ENCODE peak calls at places on chromosome X, in nine cellular contexts. One of them, this sample, is unnamed.

GRCh38 chrX:151713859-151714258 is 2.0 kb upstream of the FATE1 start:
- DNase-seq in spleen: no peak
- DNase-seq in HCT116: peak
- DNase-seq in breast epithelium: no peak
- DNase-seq in suprapubic skin: peak
- DNase-seq in HepG2: peak
- DNase-seq in K562: peak
- DNase-seq in transverse colon: no peak
- DNase-seq in prostate gland: no peak
- DNase-seq in this sample: no peak

GRCh38 chrX:133094098-133094731 is 2.7 kb downstream of the USP26 start:
- DNase-seq in spleen: no peak
- DNase-seq in HCT116: no peak
- DNase-seq in breast epithelium: no peak
- DNase-seq in suprapubic skin: no peak
- DNase-seq in HepG2: no peak
- DNase-seq in K562: no peak
- DNase-seq in transverse colon: no peak
- DNase-seq in prostate gland: no peak
- DNase-seq in this sample: no peak

GRCh38 chrX:149286940-149287349 is 218.2 kb downstream of the IDS start:
- DNase-seq in spleen: no peak
- DNase-seq in HCT116: peak
- DNase-seq in breast epithelium: no peak
- DNase-seq in suprapubic skin: no peak
- DNase-seq in HepG2: peak
- DNase-seq in K562: peak
- DNase-seq in transverse colon: peak
- DNase-seq in prostate gland: peak
- DNase-seq in this sample: peak

GRCh38 chrX:36087366-36087765 is 167.8 kb downstream of the CFAP47 start:
- DNase-seq in spleen: no peak
- DNase-seq in HCT116: no peak
- DNase-seq in breast epithelium: no peak
- DNase-seq in suprapubic skin: no peak
- DNase-seq in HepG2: no peak
- DNase-seq in K562: no peak
- DNase-seq in transverse colon: no peak
- DNase-seq in prostate gland: no peak
- DNase-seq in this sample: no peak

GRCh38 chrX:47187106-47187677 is 6.4 kb upstream of the UBA1 start:
- DNase-seq in spleen: peak
- DNase-seq in HCT116: no peak
- DNase-seq in breast epithelium: no peak
- DNase-seq in suprapubic skin: no peak
- DNase-seq in HepG2: no peak
- DNase-seq in K562: no peak
- DNase-seq in transverse colon: no peak
- DNase-seq in prostate gland: no peak
- DNase-seq in this sample: no peak

GRCh38 chrX:6021316-6022091 is 207.2 kb downstream of the NLGN4X start:
- DNase-seq in spleen: no peak
- DNase-seq in HCT116: no peak
- DNase-seq in breast epithelium: no peak
- DNase-seq in suprapubic skin: no peak
- DNase-seq in HepG2: peak
- DNase-seq in K562: peak
- DNase-seq in transverse colon: peak
- DNase-seq in prostate gland: peak
- DNase-seq in this sample: no peak

GRCh38 chrX:121579016-121579760 is 531.8 kb downstream of the GLUD2 start:
- DNase-seq in spleen: no peak
- DNase-seq in HCT116: peak
- DNase-seq in breast epithelium: no peak
- DNase-seq in suprapubic skin: no peak
- DNase-seq in HepG2: peak
- DNase-seq in K562: peak
- DNase-seq in transverse colon: peak
- DNase-seq in prostate gland: no peak
- DNase-seq in this sample: peak

GRCh38 chrX:11724122-11725017 is 33.7 kb upstream of the MSL3 start:
- DNase-seq in spleen: no peak
- DNase-seq in HCT116: peak
- DNase-seq in breast epithelium: no peak
- DNase-seq in suprapubic skin: no peak
- DNase-seq in HepG2: peak
- DNase-seq in K562: peak
- DNase-seq in transverse colon: no peak
- DNase-seq in prostate gland: peak
- DNase-seq in this sample: no peak

GRCh38 chrX:9905721-9906120 is 61.4 kb upstream of the CLDN34 start:
- DNase-seq in spleen: no peak
- DNase-seq in HCT116: no peak
- DNase-seq in breast epithelium: no peak
- DNase-seq in suprapubic skin: no peak
- DNase-seq in HepG2: no peak
- DNase-seq in K562: no peak
- DNase-seq in transverse colon: no peak
- DNase-seq in prostate gland: no peak
- DNase-seq in this sample: no peak

GRCh38 chrX:39693298-39693697 is 404.5 kb downstream of the BCOR start:
- DNase-seq in spleen: no peak
- DNase-seq in HCT116: no peak
- DNase-seq in breast epithelium: no peak
- DNase-seq in suprapubic skin: no peak
- DNase-seq in HepG2: no peak
- DNase-seq in K562: peak
- DNase-seq in transverse colon: no peak
- DNase-seq in prostate gland: no peak
- DNase-seq in this sample: no peak

DNA sequence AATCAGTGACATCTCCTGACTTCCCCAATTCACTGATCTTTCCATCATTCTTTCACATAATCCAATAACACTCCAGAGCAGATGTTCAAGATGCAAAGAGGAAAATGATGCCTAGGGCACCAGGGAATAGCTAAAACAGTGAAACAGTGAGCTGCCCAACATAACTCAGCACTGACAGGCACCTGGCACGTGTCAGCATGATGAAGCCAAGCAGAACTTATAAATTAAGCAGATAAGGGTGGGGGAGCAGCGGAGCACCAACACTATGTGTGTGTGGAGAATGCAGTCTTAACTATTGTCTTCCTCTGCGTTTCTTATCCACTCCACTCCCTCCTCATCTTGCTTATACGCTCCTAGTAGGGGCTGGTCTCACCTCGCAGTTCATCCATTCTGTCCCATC is 89.4 kb downstream of the AMMECR1 start:
- DNase-seq in spleen: no peak
- DNase-seq in HCT116: no peak
- DNase-seq in breast epithelium: no peak
- DNase-seq in suprapubic skin: no peak
- DNase-seq in HepG2: no peak
- DNase-seq in K562: peak
- DNase-seq in transverse colon: no peak
- DNase-seq in prostate gland: no peak
- DNase-seq in this sample: no peak
- TF ChIP-seq POLR2AphosphoS5 in spleen: no peak
- TF ChIP-seq POLR2AphosphoS5 in HCT116: no peak
- TF ChIP-seq POLR2AphosphoS5 in breast epithelium: no peak
- TF ChIP-seq POLR2AphosphoS5 in suprapubic skin: no peak
- TF ChIP-seq POLR2AphosphoS5 in HepG2: no peak
- TF ChIP-seq POLR2AphosphoS5 in K562: no peak
- TF ChIP-seq POLR2AphosphoS5 in transverse colon: no peak
- TF ChIP-seq POLR2AphosphoS5 in prostate gland: no peak
- TF ChIP-seq POLR2AphosphoS5 in this sample: no peak

GRCh38 chrX:24692305-24692704 is 1.4 kb upstream of the POLA1 start:
- DNase-seq in spleen: no peak
- DNase-seq in HCT116: no peak
- DNase-seq in breast epithelium: no peak
- DNase-seq in suprapubic skin: no peak
- DNase-seq in HepG2: no peak
- DNase-seq in K562: peak
- DNase-seq in transverse colon: no peak
- DNase-seq in prostate gland: no peak
- DNase-seq in this sample: no peak

GRCh38 chrX:24696241-24696640 is 2.5 kb downstream of the POLA1 start:
- DNase-seq in spleen: no peak
- DNase-seq in HCT116: no peak
- DNase-seq in breast epithelium: no peak
- DNase-seq in suprapubic skin: no peak
- DNase-seq in HepG2: no peak
- DNase-seq in K562: no peak
- DNase-seq in transverse colon: no peak
- DNase-seq in prostate gland: no peak
- DNase-seq in this sample: no peak

GRCh38 chrX:24694825-24695224 is 1.1 kb downstream of the POLA1 start:
- DNase-seq in spleen: no peak
- DNase-seq in HCT116: no peak
- DNase-seq in breast epithelium: no peak
- DNase-seq in suprapubic skin: no peak
- DNase-seq in HepG2: no peak
- DNase-seq in K562: peak
- DNase-seq in transverse colon: no peak
- DNase-seq in prostate gland: no peak
- DNase-seq in this sample: no peak

DNA sequence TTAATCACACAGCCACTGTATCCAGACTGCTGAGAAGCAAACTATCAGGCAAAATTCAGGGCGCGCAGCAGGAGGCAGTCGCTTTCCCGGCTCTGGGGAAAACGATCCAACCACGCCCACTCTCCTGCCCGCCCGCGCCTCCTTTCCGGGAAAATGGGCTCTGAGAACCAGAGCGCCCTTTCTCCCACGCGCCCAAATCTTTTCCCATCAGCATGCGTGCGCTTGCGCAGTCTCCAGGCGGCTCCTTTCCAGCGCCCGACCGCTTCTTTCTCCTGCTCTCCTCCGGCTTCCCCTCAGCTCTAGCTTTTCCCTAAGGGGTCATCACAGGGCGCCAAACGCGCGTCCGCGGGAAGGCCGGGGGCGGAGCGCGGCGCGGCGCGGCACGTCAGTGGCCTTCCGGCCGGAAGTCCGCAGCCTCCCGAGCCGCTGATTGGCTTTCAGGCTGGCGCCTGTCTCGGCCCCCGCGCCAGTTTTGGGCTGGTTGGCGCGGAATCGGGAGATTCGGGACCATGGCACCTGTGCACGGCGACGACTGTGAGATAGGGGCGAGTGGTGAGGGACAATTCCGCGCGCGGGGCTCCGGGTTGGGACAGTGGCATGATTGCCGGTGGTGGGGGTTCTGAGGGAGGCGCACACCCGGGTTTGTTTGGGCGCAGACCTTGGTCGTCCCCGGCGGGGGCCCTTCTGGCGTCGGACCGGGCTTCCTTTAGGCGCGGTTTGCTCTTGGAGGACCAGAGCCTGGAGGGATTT is at the start of gene POLA1:
- DNase-seq in spleen: peak
- DNase-seq in HCT116: peak
- DNase-seq in breast epithelium: peak
- DNase-seq in suprapubic skin: peak
- DNase-seq in HepG2: peak
- DNase-seq in K562: peak
- DNase-seq in transverse colon: peak
- DNase-seq in prostate gland: peak
- DNase-seq in this sample: peak
- TF ChIP-seq POLR2AphosphoS5 in spleen: peak
- TF ChIP-seq POLR2AphosphoS5 in HCT116: no peak
- TF ChIP-seq POLR2AphosphoS5 in breast epithelium: no peak
- TF ChIP-seq POLR2AphosphoS5 in suprapubic skin: no peak
- TF ChIP-seq POLR2AphosphoS5 in HepG2: peak
- TF ChIP-seq POLR2AphosphoS5 in K562: peak
- TF ChIP-seq POLR2AphosphoS5 in transverse colon: peak
- TF ChIP-seq POLR2AphosphoS5 in prostate gland: peak
- TF ChIP-seq POLR2AphosphoS5 in this sample: peak

GRCh38 chrX:117092641-117093040 is 629.9 kb upstream of the CT83 start:
- DNase-seq in spleen: no peak
- DNase-seq in HCT116: no peak
- DNase-seq in breast epithelium: no peak
- DNase-seq in suprapubic skin: no peak
- DNase-seq in HepG2: no peak
- DNase-seq in K562: no peak
- DNase-seq in transverse colon: no peak
- DNase-seq in prostate gland: no peak
- DNase-seq in this sample: no peak

GRCh38 chrX:117096528-117096927 is 633.8 kb upstream of the CT83 start:
- DNase-seq in spleen: no peak
- DNase-seq in HCT116: no peak
- DNase-seq in breast epithelium: no peak
- DNase-seq in suprapubic skin: no peak
- DNase-seq in HepG2: no peak
- DNase-seq in K562: no peak
- DNase-seq in transverse colon: no peak
- DNase-seq in prostate gland: no peak
- DNase-seq in this sample: no peak

GRCh38 chrX:117093319-117093718 is 630.5 kb upstream of the CT83 start:
- DNase-seq in spleen: no peak
- DNase-seq in HCT116: no peak
- DNase-seq in breast epithelium: no peak
- DNase-seq in suprapubic skin: no peak
- DNase-seq in HepG2: no peak
- DNase-seq in K562: no peak
- DNase-seq in transverse colon: no peak
- DNase-seq in prostate gland: no peak
- DNase-seq in this sample: no peak

GRCh38 chrX:117094149-117094548 is 631.4 kb upstream of the CT83 start:
- DNase-seq in spleen: no peak
- DNase-seq in HCT116: no peak
- DNase-seq in breast epithelium: no peak
- DNase-seq in suprapubic skin: no peak
- DNase-seq in HepG2: no peak
- DNase-seq in K562: no peak
- DNase-seq in transverse colon: no peak
- DNase-seq in prostate gland: no peak
- DNase-seq in this sample: no peak

GRCh38 chrX:117095393-117095792 is 632.6 kb upstream of the CT83 start:
- DNase-seq in spleen: no peak
- DNase-seq in HCT116: no peak
- DNase-seq in breast epithelium: no peak
- DNase-seq in suprapubic skin: no peak
- DNase-seq in HepG2: no peak
- DNase-seq in K562: no peak
- DNase-seq in transverse colon: no peak
- DNase-seq in prostate gland: no peak
- DNase-seq in this sample: no peak
- TF ChIP-seq POLR2AphosphoS5 in spleen: no peak
- TF ChIP-seq POLR2AphosphoS5 in HCT116: no peak
- TF ChIP-seq POLR2AphosphoS5 in breast epithelium: no peak
- TF ChIP-seq POLR2AphosphoS5 in suprapubic skin: no peak
- TF ChIP-seq POLR2AphosphoS5 in HepG2: no peak
- TF ChIP-seq POLR2AphosphoS5 in K562: no peak
- TF ChIP-seq POLR2AphosphoS5 in transverse colon: no peak
- TF ChIP-seq POLR2AphosphoS5 in prostate gland: no peak
- TF ChIP-seq POLR2AphosphoS5 in this sample: no peak

DNA sequence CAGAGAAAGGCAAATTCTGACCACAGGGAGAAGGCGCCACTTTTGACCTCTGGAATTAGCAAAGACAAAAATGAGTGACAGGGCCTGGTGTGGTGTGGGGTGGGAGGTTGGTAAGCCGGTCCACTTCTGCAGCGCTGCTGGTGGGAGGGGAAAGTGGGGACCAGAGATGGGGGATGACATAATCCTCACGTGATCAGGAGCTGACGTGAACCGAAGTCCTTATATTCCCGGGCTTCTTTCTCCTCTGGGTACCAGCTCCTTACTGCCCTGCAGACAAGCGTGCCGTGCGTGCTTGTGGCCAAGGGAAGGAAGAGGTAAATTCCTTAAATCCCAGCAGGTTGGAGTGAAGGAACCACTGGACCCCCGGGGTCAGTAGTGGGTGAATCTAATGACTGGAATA is at the start of gene TCEAL7:
- DNase-seq in spleen: no peak
- DNase-seq in HCT116: no peak
- DNase-seq in breast epithelium: peak
- DNase-seq in suprapubic skin: no peak
- DNase-seq in HepG2: no peak
- DNase-seq in K562: no peak
- DNase-seq in transverse colon: no peak
- DNase-seq in prostate gland: no peak
- DNase-seq in this sample: no peak
- TF ChIP-seq POLR2AphosphoS5 in spleen: no peak
- TF ChIP-seq POLR2AphosphoS5 in HCT116: no peak
- TF ChIP-seq POLR2AphosphoS5 in breast epithelium: no peak
- TF ChIP-seq POLR2AphosphoS5 in suprapubic skin: no peak
- TF ChIP-seq POLR2AphosphoS5 in HepG2: no peak
- TF ChIP-seq POLR2AphosphoS5 in K562: no peak
- TF ChIP-seq POLR2AphosphoS5 in transverse colon: peak
- TF ChIP-seq POLR2AphosphoS5 in prostate gland: no peak
- TF ChIP-seq POLR2AphosphoS5 in this sample: no peak